ENCODE peak calls at places on chromosome 5, in five cellular contexts. B is HepG2, V is K562, A is endothelial cell of umbilical vein, W is GM12878. G is an unnamed sample.

GRCh38 chr5:153523196-153523595 is 32.7 kb downstream of the GRIA1 start:
- DNase-seq in B (no peak), V (no peak), A (no peak), W (no peak), G (no peak)

GRCh38 chr5:150945501-150945900 is 40.7 kb upstream of the ZNF300 start:
- DNase-seq in B (no peak), V (no peak), A (no peak), W (no peak), G (no peak)

GRCh38 chr5:75040973-75041372 is 11.4 kb downstream of the GCNT4 start:
- DNase-seq in B (no peak), V (no peak), A (no peak), W (no peak), G (no peak)

GRCh38 chr5:104179057-104179456 is 616.5 kb upstream of the NUDT12 start:
- DNase-seq in B (peak), V (peak), A (peak), W (peak), G (peak)

GRCh38 chr5:152140391-152140790 is 215.7 kb upstream of the GLRA1 start:
- DNase-seq in B (no peak), V (no peak), A (no peak), W (no peak), G (no peak)

GRCh38 chr5:65032250-65032649 is 263.5 kb downstream of the CWC27 start:
- DNase-seq in B (no peak), V (no peak), A (peak), W (no peak), G (peak)

GRCh38 chr5:176775409-176775808 is 35.0 kb upstream of the UNC5A start:
- DNase-seq in B (no peak), V (no peak), A (no peak), W (no peak), G (no peak)

GRCh38 chr5:95471922-95472321 is 80.8 kb downstream of the FAM81B start:
- DNase-seq in B (no peak), V (no peak), A (no peak), W (no peak), G (no peak)

DNA sequence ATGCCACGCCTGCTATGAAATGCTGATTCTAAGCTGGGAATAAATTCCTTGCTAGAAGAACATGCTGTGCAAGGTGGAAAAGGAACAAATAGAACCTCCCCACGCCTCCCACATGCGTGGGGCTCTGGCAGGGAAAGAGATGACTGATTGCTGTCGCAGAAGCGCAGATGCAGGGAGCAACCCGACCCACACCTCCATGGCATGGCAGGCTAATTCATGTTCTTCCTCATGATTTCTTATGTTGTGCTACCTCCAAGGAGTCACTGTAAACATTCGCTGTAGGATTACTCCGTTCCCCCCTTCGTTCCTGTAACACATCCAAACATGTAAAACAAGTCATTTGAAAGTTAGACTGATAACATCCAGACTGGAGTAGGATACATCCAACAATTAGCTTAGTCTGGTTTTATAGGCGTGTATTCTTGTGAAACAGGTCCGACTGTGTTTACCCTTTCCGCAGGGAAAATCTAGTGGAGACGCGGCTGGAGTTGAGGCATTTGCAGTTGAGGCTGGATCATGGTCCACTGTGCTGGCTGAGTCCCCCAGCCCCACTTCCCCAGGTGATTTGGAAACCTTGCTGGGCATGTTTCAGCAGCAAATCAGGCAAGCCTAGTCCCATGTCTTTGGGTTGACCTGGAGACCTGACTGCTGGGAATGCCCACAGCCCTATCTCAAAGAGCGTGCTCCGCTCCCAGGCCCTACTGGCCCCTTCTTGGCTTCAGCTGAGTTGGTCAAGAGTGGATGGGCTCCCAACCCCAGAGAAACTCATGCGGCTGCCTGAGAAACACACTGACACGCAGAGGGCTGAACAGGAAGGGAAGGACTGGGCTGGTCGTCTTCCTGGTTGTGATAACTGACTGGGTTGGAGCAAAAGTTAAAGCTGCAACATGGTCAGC is 24.8 kb upstream of the ANKRD33B start:
- DNase-seq in B (no peak), V (no peak), A (peak), W (no peak), G (no peak)
- H3K4me2 ChIP-seq in B (no peak), V (no peak), A (peak), W (no peak), G (no peak)

GRCh38 chr5:93594591-93595419 is 11.8 kb downstream of the NR2F1 start:
- DNase-seq in B (no peak), V (no peak), A (no peak), W (no peak), G (no peak)

GRCh38 chr5:93598141-93598996 is 15.3 kb downstream of the NR2F1 start:
- DNase-seq in B (no peak), V (no peak), A (no peak), W (no peak), G (no peak)

GRCh38 chr5:93596676-93597441 is 13.8 kb downstream of the NR2F1 start:
- DNase-seq in B (peak), V (peak), A (no peak), W (no peak), G (peak)

GRCh38 chr5:93595420-93596136 is 12.6 kb downstream of the NR2F1 start:
- DNase-seq in B (no peak), V (no peak), A (no peak), W (no peak), G (no peak)

DNA sequence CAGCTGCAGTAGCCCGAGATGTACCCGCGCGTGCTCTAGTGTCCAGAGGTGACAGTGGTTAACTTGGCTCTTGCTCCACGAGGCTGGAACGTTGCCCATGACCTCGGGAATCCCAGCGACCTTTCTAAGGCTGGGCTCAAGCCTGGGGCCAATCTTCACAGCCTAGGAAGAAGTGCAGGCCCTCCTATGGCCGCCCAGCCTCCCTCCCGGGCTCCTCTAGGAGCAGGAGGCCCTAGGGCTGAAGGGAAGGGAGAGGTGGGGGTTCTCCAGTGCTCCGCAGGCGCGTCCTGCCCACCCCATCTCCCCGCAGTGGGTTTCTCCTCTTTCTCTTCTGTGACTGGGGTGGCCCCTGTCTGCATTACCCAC is 13.3 kb downstream of the NR2F1 start:
- DNase-seq in B (no peak), V (no peak), A (no peak), W (no peak), G (no peak)
- TF ChIP-seq MYC in B (no peak), V (no peak), A (no peak), W (no peak), G (no peak)

GRCh38 chr5:107476783-107477182 is 194.0 kb downstream of the EFNA5 start:
- DNase-seq in B (no peak), V (no peak), A (peak), W (peak), G (no peak)

GRCh38 chr5:107478068-107478641 is 192.6 kb downstream of the EFNA5 start:
- DNase-seq in B (no peak), V (no peak), A (peak), W (no peak), G (no peak)

GRCh38 chr5:107474361-107474723 is 196.4 kb downstream of the EFNA5 start:
- DNase-seq in B (no peak), V (no peak), A (no peak), W (no peak), G (no peak)

GRCh38 chr5:107474724-107475489 is 195.8 kb downstream of the EFNA5 start:
- DNase-seq in B (no peak), V (no peak), A (peak), W (peak), G (peak)

DNA sequence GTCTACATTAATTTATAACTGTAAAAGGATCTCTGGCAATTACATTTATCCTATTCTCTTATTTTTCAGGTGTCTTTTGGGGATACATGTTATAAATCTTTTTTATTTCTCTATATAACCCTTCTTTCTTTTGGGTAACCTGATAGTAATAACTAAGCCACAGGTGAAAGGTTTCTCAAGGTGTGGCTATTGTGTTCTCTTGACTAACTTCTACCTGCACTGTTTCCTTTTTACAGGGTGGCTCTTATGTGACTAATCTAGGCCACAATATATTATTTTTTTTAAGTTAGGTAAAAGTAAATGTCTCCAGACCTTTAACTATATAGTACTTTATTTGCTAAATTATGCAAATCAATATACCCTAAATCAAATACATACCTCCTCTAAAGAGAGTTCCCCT is 193.2 kb downstream of the EFNA5 start:
- DNase-seq in B (no peak), V (no peak), A (no peak), W (no peak), G (no peak)
- H3K4me2 ChIP-seq in B (no peak), V (no peak), A (peak), W (peak), G (peak)

DNA sequence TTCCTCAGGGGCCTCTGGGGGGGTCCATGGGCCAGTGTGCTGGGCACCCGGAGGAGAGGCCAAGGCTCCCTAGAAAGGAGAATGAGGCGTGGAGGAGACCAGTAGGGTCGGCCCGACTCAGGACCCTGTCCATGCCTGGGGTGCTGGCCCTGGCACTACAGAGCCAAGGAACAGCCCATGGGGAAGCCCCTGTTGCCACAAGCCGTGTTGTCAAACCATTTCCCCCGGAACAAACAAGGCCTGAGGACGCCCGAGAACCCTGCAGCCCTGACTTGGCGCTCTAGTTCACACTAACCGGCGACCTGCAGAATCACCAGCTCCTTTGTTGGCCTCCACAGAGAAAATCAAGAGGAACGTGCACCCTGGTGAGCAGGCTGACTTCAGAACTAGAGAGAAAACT is 41.6 kb upstream of the SLC12A7 start:
- DNase-seq in B (no peak), V (no peak), A (no peak), W (no peak), G (no peak)
- TF ChIP-seq MYC in B (no peak), V (no peak), A (no peak), W (no peak), G (no peak)